ENCODE peak calls at places on chromosomes 5 and 9, in five cellular contexts. One of them, this sample, is unnamed.

GRCh38 chr9:127803507-127804352 is 1.0 kb downstream of the FPGS start:
- DNase-seq in HEK293T: no peak
- DNase-seq in WTC11: no peak
- DNase-seq in progenitor cell of endocrine pancreas: no peak
- DNase-seq in AG04450: no peak
- DNase-seq in this sample: no peak

GRCh38 chr9:2157277-2158105 is 142.3 kb downstream of the SMARCA2 start:
- DNase-seq in HEK293T: peak
- DNase-seq in WTC11: no peak
- DNase-seq in progenitor cell of endocrine pancreas: no peak
- DNase-seq in AG04450: no peak
- DNase-seq in this sample: no peak

GRCh38 chr5:135192351-135192750 is 158.3 kb upstream of the PITX1 start:
- DNase-seq in HEK293T: no peak
- DNase-seq in WTC11: no peak
- DNase-seq in progenitor cell of endocrine pancreas: no peak
- DNase-seq in AG04450: no peak
- DNase-seq in this sample: no peak

GRCh38 chr9:2574215-2574614 is 47.4 kb upstream of the VLDLR start:
- DNase-seq in HEK293T: no peak
- DNase-seq in WTC11: no peak
- DNase-seq in progenitor cell of endocrine pancreas: no peak
- DNase-seq in AG04450: no peak
- DNase-seq in this sample: no peak

GRCh38 chr5:4627887-4628286 is 512.2 kb upstream of the ADAMTS16 start:
- DNase-seq in HEK293T: no peak
- DNase-seq in WTC11: no peak
- DNase-seq in progenitor cell of endocrine pancreas: no peak
- DNase-seq in AG04450: no peak
- DNase-seq in this sample: no peak

GRCh38 chr5:11027660-11028059 is 266.6 kb upstream of the DAP start:
- DNase-seq in HEK293T: no peak
- DNase-seq in WTC11: no peak
- DNase-seq in progenitor cell of endocrine pancreas: no peak
- DNase-seq in AG04450: no peak
- DNase-seq in this sample: no peak

GRCh38 chr5:168269950-168270349 is 21.5 kb upstream of the WWC1 start:
- DNase-seq in HEK293T: no peak
- DNase-seq in WTC11: no peak
- DNase-seq in progenitor cell of endocrine pancreas: no peak
- DNase-seq in AG04450: no peak
- DNase-seq in this sample: no peak

GRCh38 chr9:92669527-92669889 is 423 bp downstream of the IPPK start:
- DNase-seq in HEK293T: peak
- DNase-seq in WTC11: peak
- DNase-seq in progenitor cell of endocrine pancreas: no peak
- DNase-seq in AG04450: no peak
- DNase-seq in this sample: no peak

GRCh38 chr5:145243016-145243415 is 592.1 kb downstream of the PRELID2 start:
- DNase-seq in HEK293T: no peak
- DNase-seq in WTC11: no peak
- DNase-seq in progenitor cell of endocrine pancreas: no peak
- DNase-seq in AG04450: no peak
- DNase-seq in this sample: no peak

GRCh38 chr5:40332945-40333344 is 346.8 kb upstream of the PTGER4 start:
- DNase-seq in HEK293T: no peak
- DNase-seq in WTC11: no peak
- DNase-seq in progenitor cell of endocrine pancreas: no peak
- DNase-seq in AG04450: no peak
- DNase-seq in this sample: peak

GRCh38 chr9:113633782-113634596 is 170.5 kb downstream of the RGS3 start:
- DNase-seq in HEK293T: no peak
- DNase-seq in WTC11: peak
- DNase-seq in progenitor cell of endocrine pancreas: no peak
- DNase-seq in AG04450: no peak
- DNase-seq in this sample: no peak

GRCh38 chr9:27470291-27470805 is 53.7 kb upstream of the IFNK start:
- DNase-seq in HEK293T: no peak
- DNase-seq in WTC11: no peak
- DNase-seq in progenitor cell of endocrine pancreas: no peak
- DNase-seq in AG04450: no peak
- DNase-seq in this sample: no peak

GRCh38 chr5:135069016-135069770 is 35.2 kb upstream of the PITX1 start:
- DNase-seq in HEK293T: no peak
- DNase-seq in WTC11: no peak
- DNase-seq in progenitor cell of endocrine pancreas: no peak
- DNase-seq in AG04450: no peak
- DNase-seq in this sample: no peak

GRCh38 chr9:107172160-107172978 is 110.7 kb upstream of the RAD23B start:
- DNase-seq in HEK293T: peak
- DNase-seq in WTC11: peak
- DNase-seq in progenitor cell of endocrine pancreas: peak
- DNase-seq in AG04450: peak
- DNase-seq in this sample: peak

GRCh38 chr9:114721491-114722362 is 39.7 kb upstream of the TEX48 start:
- DNase-seq in HEK293T: no peak
- DNase-seq in WTC11: no peak
- DNase-seq in progenitor cell of endocrine pancreas: no peak
- DNase-seq in AG04450: no peak
- DNase-seq in this sample: no peak

GRCh38 chr5:138091685-138092084 is 7.9 kb downstream of the WNT8A start:
- DNase-seq in HEK293T: no peak
- DNase-seq in WTC11: no peak
- DNase-seq in progenitor cell of endocrine pancreas: no peak
- DNase-seq in AG04450: no peak
- DNase-seq in this sample: no peak

GRCh38 chr5:81252904-81253303 is 19.8 kb downstream of the CKMT2 start:
- DNase-seq in HEK293T: no peak
- DNase-seq in WTC11: no peak
- DNase-seq in progenitor cell of endocrine pancreas: no peak
- DNase-seq in AG04450: no peak
- DNase-seq in this sample: no peak

GRCh38 chr5:159082491-159082890 is 17.2 kb downstream of the EBF1 start:
- DNase-seq in HEK293T: no peak
- DNase-seq in WTC11: no peak
- DNase-seq in progenitor cell of endocrine pancreas: no peak
- DNase-seq in AG04450: no peak
- DNase-seq in this sample: no peak

GRCh38 chr9:71985070-71985956 is 73.9 kb downstream of the C9orf85 start:
- DNase-seq in HEK293T: no peak
- DNase-seq in WTC11: no peak
- DNase-seq in progenitor cell of endocrine pancreas: no peak
- DNase-seq in AG04450: no peak
- DNase-seq in this sample: no peak

GRCh38 chr5:3858524-3858923 is 262.9 kb downstream of the IRX1 start:
- DNase-seq in HEK293T: no peak
- DNase-seq in WTC11: no peak
- DNase-seq in progenitor cell of endocrine pancreas: no peak
- DNase-seq in AG04450: no peak
- DNase-seq in this sample: no peak